ENCODE peak calls at places on chromosome 20, in six cellular contexts. P is GM12878, M is K562, N is HepG2, Y is endothelial cell of umbilical vein, I is A549. X is an unnamed sample.
A peak's percentile ranks its signal among the peaks of the same experiment; 100 is the strongest.

GRCh38 chr20:60338556-60338955 is 380.3 kb downstream of the CDH26 start:
- DNase-seq in P (no peak), N (no peak), I (no peak), M (no peak), Y (no peak), X (no peak)

GRCh38 chr20:62142252-62143117 is 709 bp downstream of the PSMA7 start:
- DNase-seq in M (no peak), I (no peak), Y (peak; percentile 20), P (no peak), N (no peak), X (peak; percentile 36)

GRCh38 chr20:63314015-63314471 is 21.1 kb downstream of the COL20A1 start:
- DNase-seq in I (no peak), N (no peak), M (no peak), P (no peak), Y (no peak), X (no peak)

GRCh38 chr20:58251979-58252591 is 23.6 kb upstream of the ANKRD60 start:
- DNase-seq in Y (peak; percentile 80), M (peak; percentile 68), I (peak; percentile 97), P (no peak), N (peak; percentile 88), X (peak; percentile 87)

GRCh38 chr20:52676282-52676995 is 295.7 kb upstream of the TSHZ2 start:
- DNase-seq in Y (no peak), N (no peak), I (no peak), M (no peak), P (no peak), X (no peak)

GRCh38 chr20:38658879-38659612 is 57.4 kb downstream of the ARHGAP40 start:
- DNase-seq in N (peak; percentile 60), M (peak; percentile 66), P (no peak), I (peak; percentile 79), Y (peak; percentile 16), X (no peak)

GRCh38 chr20:40268321-40269075 is 420.5 kb downstream of the MAFB start:
- DNase-seq in M (no peak), P (no peak), I (no peak), Y (no peak), N (no peak), X (no peak)

GRCh38 chr20:59010995-59011873 is 4.2 kb upstream of the CTSZ start:
- DNase-seq in N (peak; percentile 78), I (no peak), M (no peak), Y (peak; percentile 98), P (no peak), X (no peak)

GRCh38 chr20:50467618-50468373 is 42.4 kb upstream of the PTPN1 start:
- DNase-seq in I (peak; percentile 49), N (peak; percentile 77), M (peak; percentile 81), Y (peak; percentile 63), P (no peak), X (peak; percentile 55)

GRCh38 chr20:33693741-33694645 is 7.8 kb upstream of the E2F1 start:
- DNase-seq in N (no peak), Y (no peak), M (no peak), I (no peak), P (no peak), X (peak; percentile 10)

GRCh38 chr20:63095718-63096654 is 89.2 kb upstream of the BHLHE23 start:
- DNase-seq in N (no peak), P (no peak), M (no peak), Y (no peak), I (no peak), X (no peak)

GRCh38 chr20:59823860-59824259 is 109.6 kb downstream of the SYCP2 start:
- DNase-seq in N (no peak), M (no peak), I (no peak), Y (no peak), P (no peak), X (no peak)

GRCh38 chr20:44967207-44967807 is 995 bp downstream of the STK4 start:
- DNase-seq in Y (peak; percentile 14), N (peak; percentile 49), M (no peak), P (no peak), I (no peak), X (peak; percentile 76)

GRCh38 chr20:63024573-63025392 is 18.0 kb upstream of the BHLHE23 start:
- DNase-seq in M (no peak), I (no peak), N (no peak), Y (no peak), P (no peak), X (no peak)

GRCh38 chr20:58722877-58723627 is 30.5 kb downstream of the NPEPL1 start:
- DNase-seq in M (no peak), P (no peak), I (no peak), N (no peak), Y (no peak), X (no peak)

GRCh38 chr20:44886828-44887227 is 1.3 kb downstream of the YWHAB start:
- DNase-seq in N (no peak), M (no peak), Y (no peak), I (no peak), P (no peak), X (no peak)

GRCh38 chr20:51335329-51335841 is 207.1 kb downstream of the NFATC2 start:
- DNase-seq in M (no peak), N (no peak), Y (no peak), P (no peak), I (peak; percentile 40), X (no peak)

GRCh38 chr20:33693274-33693673 is 7.1 kb upstream of the E2F1 start:
- DNase-seq in Y (no peak), P (no peak), M (no peak), I (no peak), N (no peak), X (peak; percentile 0)

GRCh38 chr20:17854307-17854903 is 114.2 kb downstream of the SNX5 start:
- DNase-seq in P (no peak), I (peak; percentile 55), M (no peak), Y (peak; percentile 55), N (peak; percentile 82), X (peak; percentile 25)

GRCh38 chr20:59525500-59526241 is 78.7 kb upstream of the PHACTR3 start:
- DNase-seq in M (peak; percentile 56), N (peak; percentile 59), P (no peak), Y (peak; percentile 52), I (peak; percentile 66), X (peak; percentile 56)

GRCh38 chr20:61935926-61936700 is 129.6 kb downstream of the TAF4 start:
- DNase-seq in I (no peak), N (no peak), Y (no peak), P (no peak), M (no peak), X (no peak)

GRCh38 chr20:50561379-50562078 is 51.3 kb downstream of the PTPN1 start:
- DNase-seq in N (no peak), Y (peak; percentile 97), M (no peak), I (peak; percentile 75), P (no peak), X (no peak)

GRCh38 chr20:63183422-63184146 is 32.3 kb downstream of the YTHDF1 start:
- DNase-seq in N (peak; percentile 55), P (no peak), Y (peak; percentile 35), I (peak; percentile 61), M (peak; percentile 76), X (peak; percentile 49)

GRCh38 chr20:16729565-16730460 is at the start of gene SNRPB2:
- DNase-seq in M (peak; percentile 83), Y (peak; percentile 94), I (peak; percentile 89), P (peak; percentile 82), N (peak; percentile 97), X (peak; percentile 98)
- TF ChIP-seq POLR2A in M (peak; percentile 89), Y (peak; percentile 90), I (peak; percentile 71), P (peak; percentile 98), N (peak; percentile 97), X (peak; percentile 92)

GRCh38 chr20:4383966-4384365 is 337.7 kb upstream of the PRND start:
- DNase-seq in N (no peak), Y (no peak), I (no peak), P (no peak), M (no peak), X (no peak)

GRCh38 chr20:4384961-4385360 is 336.7 kb upstream of the PRND start:
- DNase-seq in I (no peak), Y (no peak), N (no peak), M (no peak), P (no peak), X (no peak)
- TF ChIP-seq CTCF in I (no peak), Y (no peak), N (no peak), M (no peak), P (no peak), X (no peak)

DNA sequence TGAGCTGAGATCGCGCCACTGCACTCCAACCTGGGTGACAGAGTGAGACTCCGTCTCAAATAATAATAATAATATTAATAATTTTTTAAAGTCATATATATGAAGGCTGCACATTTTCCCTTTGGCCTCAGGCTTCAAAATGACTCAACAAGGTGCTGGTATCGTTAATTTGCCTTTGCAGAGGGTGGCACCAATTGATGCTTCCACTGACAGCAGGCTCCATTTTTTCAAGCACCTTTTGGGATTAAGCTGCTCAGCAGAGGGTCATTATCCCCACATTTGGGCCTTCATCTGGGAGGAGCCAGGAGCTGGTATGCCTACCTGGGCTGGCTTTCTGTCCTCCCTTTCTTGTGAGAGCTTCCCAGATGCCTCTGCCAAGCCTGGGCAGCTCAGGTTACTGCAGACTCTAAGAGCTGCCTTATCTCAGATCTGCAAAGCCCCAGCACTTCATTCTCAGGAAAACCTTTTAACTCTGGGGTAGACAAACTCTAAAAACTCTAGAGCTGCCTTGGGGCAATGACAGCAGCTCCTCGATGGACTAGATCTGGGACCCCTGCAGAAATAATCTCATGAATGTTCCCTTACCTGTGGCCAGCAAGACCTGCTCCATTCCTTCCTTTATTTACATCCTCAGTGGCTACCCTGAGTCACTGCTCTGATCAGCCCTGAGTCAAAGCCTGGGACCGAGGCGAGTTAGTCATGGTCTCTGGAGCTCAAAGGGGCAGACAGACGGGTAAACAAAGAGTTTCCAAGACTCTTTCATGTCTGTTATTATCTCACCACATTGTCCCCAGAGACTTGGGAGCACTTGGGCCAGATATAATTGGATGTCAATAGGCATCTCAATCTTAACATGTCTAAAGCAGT is 80.0 kb upstream of the EYA2 start:
- DNase-seq in I (peak; percentile 92), N (peak; percentile 72), M (no peak), Y (no peak), P (no peak), X (no peak)
- TF ChIP-seq MYC in I (no peak), N (no peak), M (no peak), Y (no peak), P (no peak), X (no peak)

DNA sequence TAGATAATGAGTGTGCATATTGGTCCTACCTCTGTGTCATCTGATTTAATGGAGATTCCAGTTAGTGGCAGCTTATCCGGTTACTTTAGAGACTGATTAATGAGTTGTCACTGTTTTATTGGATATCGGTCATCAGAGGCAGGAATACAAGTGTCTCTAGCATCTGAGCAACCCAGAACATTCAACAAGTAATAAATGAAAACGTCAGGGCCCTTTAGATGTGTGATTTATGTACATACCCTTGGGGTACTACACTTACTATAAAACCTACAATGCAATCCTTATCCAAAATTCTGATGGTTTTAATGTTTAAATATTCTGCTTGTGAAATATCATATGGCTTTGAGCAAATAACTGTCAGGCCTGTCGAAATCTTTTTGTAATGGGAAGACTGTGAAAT is 1117.9 kb upstream of the FLRT3 start:
- DNase-seq in N (no peak), P (no peak), I (no peak), M (no peak), Y (no peak), X (no peak)
- TF ChIP-seq POLR2A in N (no peak), P (no peak), I (no peak), M (no peak), Y (no peak), X (no peak)

GRCh38 chr20:2302369-2302768 is 6.6 kb downstream of the TGM3 start:
- DNase-seq in M (peak; percentile 9), P (no peak), N (peak; percentile 50), Y (no peak), I (no peak), X (peak; percentile 27)
- TF ChIP-seq CTCF in M (peak; percentile 27), P (no peak), N (peak; percentile 45), Y (no peak), I (no peak), X (peak; percentile 1)

X was measured in NB4.